ENCODE peak calls at places on chromosome 3, in six cellular contexts. X, P, M, C, V and Z are unnamed samples. For H3K4me1, the result is how much of the 10 kb centered on the place peaks cover.

GRCh38 chr3:49004352-49005297 is 2.6 kb upstream of the WDR6 start:
- DNase-seq in P (no peak), V (no peak), C (no peak), X (no peak), M (no peak), Z (peak)

GRCh38 chr3:86985427-86985826 is 5.5 kb downstream of the VGLL3 start:
- DNase-seq in V (no peak), C (no peak), P (no peak), M (no peak), X (no peak), Z (no peak)

GRCh38 chr3:127588675-127589577 is 1.6 kb downstream of the TPRA1 start:
- DNase-seq in V (no peak), X (no peak), C (no peak), P (peak), M (no peak), Z (no peak)

GRCh38 chr3:50192689-50193141 is 1.3 kb downstream of the GNAT1 start:
- DNase-seq in V (peak), X (peak), C (peak), M (peak), P (peak), Z (peak)

GRCh38 chr3:127197300-127198150 is 4.6 kb downstream of the PRR23E start:
- DNase-seq in C (no peak), M (peak), V (no peak), X (no peak), P (no peak), Z (no peak)

GRCh38 chr3:59820352-59820934 is 770.6 kb upstream of the CFAP20DC start:
- DNase-seq in X (no peak), V (no peak), M (no peak), P (no peak), C (no peak), Z (no peak)

GRCh38 chr3:56137406-56137805 is 330.9 kb downstream of the ERC2 start:
- DNase-seq in M (no peak), V (no peak), C (no peak), P (no peak), X (no peak), Z (no peak)

GRCh38 chr3:61563614-61564404 is 2.4 kb downstream of the PTPRG start:
- DNase-seq in P (no peak), M (no peak), C (no peak), V (no peak), X (no peak), Z (peak)

GRCh38 chr3:49133226-49133951 is 539 bp upstream of the LAMB2 start:
- DNase-seq in X (peak), M (peak), V (peak), C (no peak), P (peak), Z (peak)

GRCh38 chr3:131914090-131914691 is 120.6 kb downstream of the CPNE4 start:
- DNase-seq in X (no peak), V (no peak), P (no peak), M (no peak), C (no peak), Z (no peak)

GRCh38 chr3:67416703-67417102 is 237.7 kb downstream of the SUCLG2 start:
- DNase-seq in X (no peak), C (no peak), V (no peak), P (no peak), M (no peak), Z (no peak)

GRCh38 chr3:30964612-30965011 is 70.2 kb upstream of the GADL1 start:
- DNase-seq in V (no peak), X (no peak), M (no peak), P (no peak), C (no peak), Z (no peak)

GRCh38 chr3:196645091-196645490 is 5.6 kb downstream of the NRROS start:
- DNase-seq in C (no peak), X (no peak), V (no peak), P (no peak), M (no peak), Z (no peak)

GRCh38 chr3:86990734-86991481 is at the start of gene VGLL3:
- DNase-seq in M (peak), C (peak), X (peak), V (peak), P (no peak), Z (peak)

GRCh38 chr3:158313344-158313927 is 203.5 kb downstream of the RSRC1 start:
- DNase-seq in C (no peak), X (peak), V (no peak), P (peak), M (no peak), Z (no peak)

GRCh38 chr3:186825294-186825821 is 17.2 kb upstream of the ADIPOQ start:
- DNase-seq in V (no peak), C (no peak), P (peak), X (no peak), M (no peak), Z (peak)

GRCh38 chr3:70982274-70982673 is 601.3 kb downstream of the FOXP1 start:
- DNase-seq in C (no peak), V (no peak), P (no peak), M (no peak), X (no peak), Z (no peak)

GRCh38 chr3:72155391-72156064 is 370.6 kb upstream of the PROK2 start:
- DNase-seq in P (peak), C (no peak), X (peak), M (peak), V (peak), Z (peak)

GRCh38 chr3:54533856-54534255 is 394.0 kb downstream of the LRTM1 start:
- DNase-seq in C (no peak), M (no peak), X (no peak), P (peak), V (no peak), Z (no peak)

GRCh38 chr3:107013606-107014005 is 363.6 kb upstream of the CCDC54 start:
- DNase-seq in P (no peak), V (no peak), X (no peak), C (no peak), M (no peak), Z (no peak)

GRCh38 chr3:77407454-77407853 is 367.6 kb downstream of the ROBO2 start:
- DNase-seq in P (no peak), V (no peak), C (no peak), X (no peak), M (no peak), Z (no peak)

GRCh38 chr3:71282976-71283375 is 300.6 kb downstream of the FOXP1 start:
- DNase-seq in M (no peak), X (no peak), C (no peak), V (no peak), P (no peak), Z (no peak)

GRCh38 chr3:23496165-23496564 is 293.0 kb downstream of the UBE2E2 start:
- DNase-seq in C (no peak), P (no peak), M (no peak), X (no peak), V (no peak), Z (no peak)

GRCh38 chr3:129238945-129239705 is 10.3 kb upstream of the COPG1 start:
- DNase-seq in C (no peak), V (no peak), P (peak), M (no peak), X (no peak), Z (no peak)

GRCh38 chr3:66928252-66928651 is 69.9 kb upstream of the KBTBD8 start:
- DNase-seq in P (no peak), V (no peak), M (no peak), X (no peak), C (no peak), Z (no peak)

GRCh38 chr3:64093825-64094712 is 70.8 kb upstream of the PSMD6 start:
- DNase-seq in P (no peak), M (no peak), X (no peak), C (no peak), V (no peak), Z (no peak)

GRCh38 chr3:67635257-67635656 is 19.2 kb downstream of the SUCLG2 start:
- DNase-seq in X (peak), V (no peak), M (no peak), C (no peak), P (no peak), Z (no peak)

GRCh38 chr3:94043285-94043684 is 14.9 kb upstream of the STX19 start:
- DNase-seq in X (no peak), P (no peak), V (no peak), M (no peak), C (no peak), Z (no peak)

GRCh38 chr3:182214406-182214805 is 502.7 kb downstream of the SOX2 start:
- DNase-seq in X (no peak), V (no peak), C (no peak), M (no peak), P (no peak), Z (no peak)

GRCh38 chr3:192409203-192409837 is 318.0 kb downstream of the FGF12 start:
- DNase-seq in M (no peak), X (peak), P (no peak), C (no peak), V (no peak), Z (peak)

GRCh38 chr3:188947983-188948657 is 223.7 kb upstream of the TPRG1 start:
- DNase-seq in P (no peak), V (peak), X (peak), C (peak), M (peak), Z (peak)

GRCh38 chr3:21647961-21648360 is 103.0 kb downstream of the ZNF385D start:
- DNase-seq in X (no peak), V (no peak), M (no peak), C (no peak), P (no peak), Z (no peak)

GRCh38 chr3:184209146-184209923 is 20.1 kb upstream of the VWA5B2 start:
- DNase-seq in C (no peak), P (no peak), V (no peak), X (no peak), M (no peak), Z (peak)

GRCh38 chr3:5899040-5899439 is 711.5 kb downstream of the EDEM1 start:
- DNase-seq in V (no peak), X (no peak), C (no peak), P (no peak), M (no peak), Z (no peak)

GRCh38 chr3:68787227-68787626 is 145.1 kb downstream of the TAFA4 start:
- DNase-seq in M (no peak), P (no peak), V (no peak), X (no peak), C (no peak), Z (no peak)

GRCh38 chr3:18444597-18445420 is 19.7 kb upstream of the SATB1 start:
- DNase-seq in V (peak), C (no peak), M (peak), P (peak), X (peak), Z (peak)

DNA sequence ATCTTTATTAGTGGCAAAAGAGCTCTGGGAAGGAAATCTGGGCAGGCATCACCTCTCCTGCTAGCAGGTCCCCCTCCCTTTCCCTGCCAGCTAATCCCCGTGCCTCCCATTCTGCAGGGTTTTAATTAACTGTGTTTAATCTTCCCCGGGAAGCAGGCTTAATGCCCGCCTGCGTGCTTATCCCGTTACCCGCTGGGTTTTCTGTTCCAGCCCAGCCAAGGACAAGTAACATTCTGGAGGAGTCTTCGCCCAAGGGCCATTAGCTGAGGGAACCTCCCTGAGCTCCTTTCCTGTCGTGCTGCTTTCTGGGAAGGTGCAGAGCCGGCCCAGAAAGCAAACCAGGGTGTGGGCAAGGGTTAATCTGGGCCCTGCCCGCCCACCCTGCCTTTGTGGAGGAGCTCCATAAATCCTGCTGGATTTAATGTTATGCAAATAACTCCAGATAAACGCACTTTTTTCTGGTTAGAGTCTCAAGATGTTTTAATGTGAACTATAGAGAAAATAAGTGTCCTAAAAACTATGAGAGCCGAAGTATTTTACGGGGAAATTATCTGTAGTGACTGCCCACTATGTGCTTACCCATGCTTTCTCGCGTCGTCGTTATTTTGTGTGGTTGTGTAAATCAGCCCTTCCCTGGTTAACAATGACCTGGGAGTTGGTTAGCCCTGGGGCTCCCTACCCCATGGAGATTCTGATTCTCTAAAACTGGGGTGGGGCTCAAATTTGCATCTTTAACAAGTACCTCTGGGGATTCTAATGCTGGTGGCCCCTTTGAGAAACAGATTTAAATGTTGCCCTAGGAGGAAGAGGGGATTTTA is 25.9 kb downstream of the TRIM71 start:
- DNase-seq in M (no peak), X (no peak), P (no peak), C (peak), V (no peak), Z (no peak)
- H3K4me1 ChIP-seq in M (under half), X (under half), P (under half), C (under half), V (under half), Z (under half)

DNA sequence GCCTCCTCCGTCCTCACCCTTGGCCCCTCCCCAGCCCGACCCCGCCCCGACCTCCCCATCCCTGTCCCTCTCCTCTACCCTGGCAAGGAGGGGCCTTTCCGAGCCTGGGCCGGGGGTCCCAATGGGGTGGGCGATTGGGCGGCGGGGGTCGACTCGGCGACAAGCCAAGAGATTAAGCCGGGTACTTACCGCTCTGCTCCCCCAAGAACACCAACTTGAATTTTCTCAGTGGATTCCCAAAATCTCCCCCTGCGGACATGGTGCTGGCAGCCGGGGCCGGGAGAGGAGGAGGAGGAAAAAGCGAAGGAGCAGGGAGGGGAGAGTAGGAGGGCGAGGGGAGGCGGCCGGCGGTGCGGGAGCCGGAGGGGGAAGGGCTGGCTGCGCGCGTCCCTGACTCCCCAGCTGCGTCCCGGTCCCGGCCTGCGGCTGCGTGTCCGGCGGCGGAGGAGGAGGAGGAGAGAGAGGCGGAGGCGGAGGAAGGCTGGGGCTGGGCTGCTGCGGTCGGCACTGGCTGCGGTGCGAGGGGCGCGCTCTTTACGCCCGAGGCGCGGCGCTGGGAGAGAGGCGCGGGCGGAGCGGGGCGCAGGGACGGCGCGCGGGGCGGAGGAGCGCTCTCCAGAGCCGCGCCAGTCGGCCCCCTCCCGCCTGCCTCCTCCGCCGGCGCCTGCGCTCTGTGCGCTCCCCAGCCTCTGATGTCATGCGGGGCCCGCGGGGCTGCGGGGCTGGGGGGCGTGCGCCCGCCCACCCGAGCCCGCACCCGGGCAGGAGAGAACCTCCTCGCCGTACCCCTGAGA is at the start of gene RAB6B:
- DNase-seq in V (no peak), X (no peak), P (peak), M (no peak), C (no peak), Z (no peak)
- TF ChIP-seq POLR2A in V (no peak), X (no peak), P (no peak), M (no peak), C (no peak), Z (no peak)

GRCh38 chr3:139558351-139559170 is 19.0 kb upstream of the RBP1 start:
- DNase-seq in P (no peak), V (no peak), M (no peak), X (no peak), C (no peak), Z (no peak)

GRCh38 chr3:139561428-139561827 is 21.9 kb upstream of the RBP1 start:
- DNase-seq in X (no peak), C (no peak), V (no peak), M (no peak), P (no peak), Z (no peak)

GRCh38 chr3:139557041-139557440 is 17.5 kb upstream of the RBP1 start:
- DNase-seq in C (no peak), P (no peak), V (no peak), M (no peak), X (no peak), Z (no peak)

GRCh38 chr3:139561959-139562676 is 22.6 kb upstream of the RBP1 start:
- DNase-seq in M (no peak), X (peak), P (peak), C (no peak), V (no peak), Z (peak)

GRCh38 chr3:139559541-139559940 is 20.0 kb upstream of the RBP1 start:
- DNase-seq in C (no peak), P (no peak), M (no peak), V (no peak), X (no peak), Z (no peak)
- TF ChIP-seq EP300 in C (no peak), P (no peak), M (no peak), V (no peak), X (no peak), Z (no peak)

DNA sequence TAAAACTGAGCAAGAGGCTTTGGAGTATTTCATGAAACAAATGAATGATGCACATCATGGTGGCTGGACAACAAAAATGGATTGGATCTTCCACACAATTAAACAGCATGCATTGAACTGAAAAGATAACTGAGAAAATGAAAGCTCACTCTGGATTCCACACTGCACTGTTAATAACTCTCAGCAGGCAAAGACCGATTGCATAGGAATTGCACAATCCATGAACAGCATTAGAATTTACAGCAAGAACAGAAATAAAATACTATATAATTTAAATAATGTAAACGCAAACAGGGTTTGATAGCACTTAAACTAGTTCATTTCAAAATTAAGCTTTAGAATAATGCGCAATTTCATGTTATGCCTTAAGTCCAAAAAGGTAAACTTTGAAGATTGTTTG is 16.7 kb downstream of the KCNMB3 start:
- DNase-seq in M (no peak), P (no peak), X (no peak), C (no peak), V (no peak), Z (no peak)
- H3K4me1 ChIP-seq in M (under half), P (under half), X (under half), C (under half), V (under half), Z (under half)

GRCh38 chr3:151316267-151316991 is at the start of gene GPR87:
- DNase-seq in M (no peak), X (peak), P (no peak), V (no peak), C (no peak), Z (no peak)
- TF ChIP-seq POLR2A in M (no peak), X (no peak), P (no peak), V (no peak), C (no peak), Z (no peak)

GRCh38 chr3:74539879-74540278 is 74.6 kb downstream of the CNTN3 start:
- DNase-seq in X (no peak), V (no peak), P (no peak), M (no peak), C (no peak), Z (no peak)

GRCh38 chr3:74538669-74539068 is 75.8 kb downstream of the CNTN3 start:
- DNase-seq in V (no peak), X (no peak), M (no peak), C (no peak), P (no peak), Z (no peak)

GRCh38 chr3:74546426-74546825 is 68.0 kb downstream of the CNTN3 start:
- DNase-seq in M (peak), P (no peak), C (no peak), X (no peak), V (no peak), Z (no peak)

GRCh38 chr3:74537857-74538256 is 76.6 kb downstream of the CNTN3 start:
- DNase-seq in C (no peak), V (no peak), M (no peak), X (no peak), P (no peak), Z (no peak)

GRCh38 chr3:74542441-74542840 is 72.0 kb downstream of the CNTN3 start:
- DNase-seq in X (no peak), P (no peak), C (no peak), M (no peak), V (no peak), Z (no peak)
- TF ChIP-seq EP300 in X (no peak), P (no peak), C (no peak), M (no peak), V (no peak), Z (no peak)